ENCODE peak calls at places on chromosomes 13 and 19, in four cellular contexts. N is fibroblast of lung, C is NB4, L is esophagus squamous epithelium. Y is an unnamed sample.

GRCh38 chr19:4524808-4525562 is 6.7 kb upstream of the PLIN4 start:
- DNase-seq in N (no peak), C (peak), L (no peak), Y (peak)

GRCh38 chr13:46749951-46750350 is 47.0 kb downstream of the ESD start:
- DNase-seq in N (peak), C (no peak), L (no peak), Y (no peak)

GRCh38 chr13:105565328-105565727 is 970.1 kb downstream of the EFNB2 start:
- DNase-seq in N (peak), C (no peak), L (no peak), Y (no peak)

GRCh38 chr19:16614941-16615340 is 13.1 kb downstream of the MED26 start:
- DNase-seq in N (no peak), C (no peak), L (no peak), Y (no peak)

GRCh38 chr13:39364797-39365468 is 238.1 kb downstream of the LHFPL6 start:
- DNase-seq in N (peak), C (no peak), L (no peak), Y (no peak)

GRCh38 chr19:56966225-56966696 is 125.7 kb upstream of the PEG3 start:
- DNase-seq in N (no peak), C (no peak), L (no peak), Y (no peak)

GRCh38 chr13:58488251-58488650 is 856.7 kb downstream of the PCDH17 start:
- DNase-seq in N (no peak), C (no peak), L (no peak), Y (no peak)

GRCh38 chr13:42275506-42275905 is 3.6 kb downstream of the AKAP11 start:
- DNase-seq in N (no peak), C (no peak), L (no peak), Y (no peak)

GRCh38 chr19:17243854-17244617 is 1.7 kb downstream of the NR2F6 start:
- DNase-seq in N (no peak), C (no peak), L (no peak), Y (peak)

GRCh38 chr19:38252935-38253691 is 3.1 kb downstream of the PPP1R14A start:
- DNase-seq in N (no peak), C (peak), L (no peak), Y (peak)

GRCh38 chr19:13972368-13973155 is 20.3 kb downstream of the DCAF15 start:
- DNase-seq in N (no peak), C (no peak), L (no peak), Y (no peak)

DNA sequence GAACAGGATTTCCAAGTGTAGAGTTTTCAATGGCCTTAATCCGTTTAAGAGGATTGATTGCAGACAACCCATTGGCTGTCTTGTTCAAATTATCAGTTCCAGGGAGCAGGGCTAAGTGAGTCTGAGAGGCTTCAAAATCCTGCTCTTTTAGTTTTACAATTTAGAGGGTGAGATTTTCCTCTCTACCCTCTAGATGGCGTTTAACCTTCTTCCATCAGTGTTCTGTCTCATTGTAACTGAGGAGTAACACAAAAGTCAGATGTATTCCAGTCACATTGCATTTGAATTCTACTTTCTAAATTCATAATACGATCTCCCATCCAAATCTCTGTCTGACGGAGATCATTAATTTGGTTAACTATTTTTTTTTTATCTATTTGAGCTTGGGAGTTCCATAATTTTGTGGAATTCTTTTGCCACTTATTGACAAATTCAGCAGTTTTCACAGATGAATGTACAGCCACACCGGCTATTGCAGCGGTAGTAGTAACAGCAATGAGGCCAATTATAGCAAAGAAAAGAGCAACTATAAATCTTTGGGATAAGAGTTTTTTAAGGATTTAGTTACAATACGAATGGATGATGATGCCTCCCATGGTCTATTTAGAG is 7.8 kb upstream of the C19orf84 start:
- DNase-seq in N (peak), C (peak), L (no peak), Y (no peak)
- TF ChIP-seq CTCF in N (peak), C (peak), L (no peak), Y (no peak)

GRCh38 chr19:48502720-48503018 is 9.0 kb downstream of the LMTK3 start:
- DNase-seq in N (no peak), C (no peak), L (no peak), Y (no peak)
- H3K4me3 ChIP-seq in N (no peak), C (no peak), L (peak), Y (no peak)

GRCh38 chr19:44588753-44589112 is 24.6 kb upstream of the IGSF23 start:
- DNase-seq in N (no peak), C (no peak), L (no peak), Y (no peak)

GRCh38 chr19:44592451-44592890 is 20.9 kb upstream of the IGSF23 start:
- DNase-seq in N (peak), C (no peak), L (no peak), Y (no peak)

GRCh38 chr19:44590245-44591059 is 22.9 kb upstream of the IGSF23 start:
- DNase-seq in N (no peak), C (no peak), L (no peak), Y (no peak)

GRCh38 chr19:44585371-44586141 is 27.8 kb upstream of the IGSF23 start:
- DNase-seq in N (peak), C (peak), L (no peak), Y (no peak)

DNA sequence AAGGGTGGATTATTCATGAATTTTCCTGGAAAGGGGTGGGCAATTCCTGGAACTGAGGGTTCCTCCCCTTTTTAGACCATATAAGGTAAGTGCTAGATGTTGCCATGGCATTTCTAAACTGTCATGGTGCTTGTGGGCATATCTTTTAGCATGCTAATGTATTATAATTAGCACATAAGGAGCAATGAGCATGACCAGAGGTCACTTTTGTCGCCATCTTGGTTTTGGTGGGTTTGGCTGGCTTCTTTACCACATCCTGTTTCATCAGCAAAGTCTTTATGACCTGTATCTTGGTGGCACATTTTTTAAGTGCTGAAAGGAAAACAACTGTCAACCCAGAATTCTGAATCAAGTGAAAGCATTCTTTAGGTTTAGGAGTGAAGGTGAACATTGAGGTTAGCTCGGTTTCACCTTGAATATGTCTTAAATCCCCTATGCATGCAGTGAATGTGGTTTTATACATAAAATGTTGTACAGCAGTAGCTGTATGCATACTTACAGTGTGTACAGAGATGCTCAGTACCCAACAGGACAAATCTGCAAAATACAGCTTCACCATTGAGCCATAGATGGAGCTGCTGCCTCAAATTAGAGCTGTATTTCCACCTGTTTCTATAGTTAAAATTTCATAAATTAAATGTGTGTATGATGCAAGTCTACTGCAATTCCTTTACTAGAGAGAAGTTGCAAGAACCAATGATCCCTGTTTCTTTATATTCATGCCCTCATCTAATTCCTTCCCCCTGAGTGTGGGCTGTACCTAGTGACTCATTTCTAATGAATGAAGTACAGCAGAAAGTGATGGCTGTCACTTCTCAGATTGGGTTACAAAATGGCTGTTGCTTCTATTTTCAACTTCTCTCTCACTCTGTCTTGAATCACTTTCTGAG is 25.3 kb upstream of the IGSF23 start:
- DNase-seq in N (peak), C (peak), L (no peak), Y (no peak)
- TF ChIP-seq CTCF in N (peak), C (no peak), L (no peak), Y (no peak)

GRCh38 chr13:95181586-95181985 is 119.7 kb downstream of the ABCC4 start:
- DNase-seq in N (no peak), C (no peak), L (no peak), Y (no peak)
- H3K4me3 ChIP-seq in N (no peak), C (no peak), L (no peak), Y (no peak)

DNA sequence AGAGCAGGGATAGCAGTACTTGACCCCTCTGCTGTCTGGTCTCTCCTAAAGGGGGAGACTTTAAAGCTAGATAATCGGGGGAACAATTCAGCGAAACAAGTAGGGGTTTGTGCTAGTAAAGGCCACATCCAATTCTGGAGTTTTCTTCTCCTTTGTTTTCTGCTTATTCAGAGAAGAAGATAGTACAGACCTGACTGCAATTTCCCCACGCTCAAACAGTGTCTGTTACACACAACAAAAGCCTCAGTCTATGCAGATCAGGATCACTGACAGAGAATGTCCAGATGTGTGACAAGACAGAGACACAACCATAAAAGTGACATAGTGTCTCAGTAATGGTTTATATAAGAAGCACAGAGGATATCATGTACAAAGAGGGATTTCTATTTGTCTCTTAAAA is 70.8 kb upstream of the GTF3A start:
- DNase-seq in N (no peak), C (no peak), L (no peak), Y (no peak)
- TF ChIP-seq CTCF in N (no peak), C (no peak), L (no peak), Y (no peak)

GRCh38 chr13:50892162-50892944 is 17.2 kb upstream of the RNASEH2B start:
- DNase-seq in N (no peak), C (peak), L (no peak), Y (peak)
- H3K4me3 ChIP-seq in N (no peak), C (no peak), L (no peak), Y (no peak)

GRCh38 chr13:44206429-44206828 is 167.2 kb upstream of the SERP2 start:
- DNase-seq in N (no peak), C (peak), L (no peak), Y (no peak)

GRCh38 chr13:44210525-44210924 is 163.1 kb upstream of the SERP2 start:
- DNase-seq in N (no peak), C (no peak), L (no peak), Y (no peak)

GRCh38 chr13:44211753-44212152 is 161.9 kb upstream of the SERP2 start:
- DNase-seq in N (no peak), C (no peak), L (no peak), Y (no peak)

GRCh38 chr13:44211286-44211685 is 162.3 kb upstream of the SERP2 start:
- DNase-seq in N (no peak), C (no peak), L (no peak), Y (no peak)

GRCh38 chr13:44207476-44207875 is 166.1 kb upstream of the SERP2 start:
- DNase-seq in N (no peak), C (no peak), L (no peak), Y (no peak)
- TF ChIP-seq CTCF in N (no peak), C (no peak), L (no peak), Y (no peak)

DNA sequence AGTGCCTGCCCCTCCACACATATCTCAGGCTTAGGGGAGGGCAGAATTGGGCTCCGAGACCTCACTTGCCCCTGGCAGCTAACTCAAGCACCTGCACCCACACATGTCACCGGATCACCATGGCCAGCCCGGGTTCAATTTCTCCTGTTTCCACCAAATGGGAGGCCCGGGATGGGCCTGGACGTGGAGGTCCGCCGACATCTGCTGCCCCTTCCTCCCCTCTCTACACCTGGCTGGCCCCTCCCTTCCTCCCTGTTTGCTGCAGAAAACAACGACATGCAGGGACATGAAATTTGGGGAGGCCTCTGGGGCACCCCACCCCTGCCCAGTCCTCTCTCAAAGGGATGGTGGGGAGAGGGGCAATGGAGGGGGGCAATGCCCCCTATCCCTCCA is 1.3 kb downstream of the PRKD2 start:
- DNase-seq in N (no peak), C (no peak), L (no peak), Y (no peak)
- H3K4me3 ChIP-seq in N (peak), C (peak), L (peak), Y (peak)